ENCODE peak calls at places on chromosome 6, in ten cellular contexts. B is nephron progenitor cell, A is GM10248, Z is fibroblast of mammary gland, D is fibroblast of lung, T is AG09319, I is right lobe of liver, R is H1, O is WTC11, K is mucosa of descending colon. M is an unnamed sample.

GRCh38 chr6:38773338-38773737 is 58.2 kb downstream of the DNAH8 start:
- DNase-seq in O (peak), D (no peak), R (no peak), T (no peak), K (no peak), Z (peak), B (peak), A (peak), I (no peak), M (peak)

GRCh38 chr6:44456070-44456965 is 68.8 kb downstream of the CDC5L start:
- DNase-seq in T (peak), R (no peak), Z (peak), B (peak), A (peak), D (peak), I (no peak), O (no peak), K (peak), M (peak)

GRCh38 chr6:56764081-56764566 is 121.4 kb upstream of the DST start:
- DNase-seq in O (no peak), I (no peak), K (no peak), T (no peak), Z (peak), B (no peak), D (peak), A (peak), R (no peak), M (peak)

GRCh38 chr6:3231213-3232016 is 4.0 kb upstream of the TUBB2B start:
- DNase-seq in A (no peak), B (peak), R (no peak), I (peak), T (peak), Z (peak), K (peak), D (peak), O (peak), M (no peak)

GRCh38 chr6:22141271-22141745 is 155.5 kb downstream of the PRL start:
- DNase-seq in I (no peak), B (no peak), R (no peak), O (no peak), T (no peak), Z (no peak), A (no peak), K (no peak), D (no peak), M (no peak)

GRCh38 chr6:127198549-127198948 is 68.1 kb upstream of the RNF146 start:
- DNase-seq in A (no peak), B (no peak), I (no peak), T (no peak), D (peak), R (no peak), Z (peak), K (no peak), O (no peak), M (peak)

GRCh38 chr6:16216501-16217155 is 21.8 kb upstream of the GMPR start:
- DNase-seq in B (no peak), O (no peak), I (no peak), R (no peak), D (peak), K (no peak), T (no peak), A (no peak), Z (no peak), M (no peak)

GRCh38 chr6:70547313-70547712 is 19.4 kb upstream of the SDHAF4 start:
- DNase-seq in O (no peak), T (no peak), Z (peak), I (no peak), A (no peak), B (no peak), R (no peak), D (peak), K (no peak), M (peak)

GRCh38 chr6:137248702-137249101 is 29.5 kb upstream of the IFNGR1 start:
- DNase-seq in K (no peak), T (no peak), I (no peak), B (no peak), Z (no peak), A (no peak), O (no peak), D (no peak), R (no peak), M (no peak)

GRCh38 chr6:26141378-26141901 is 54.2 kb downstream of the HFE start:
- DNase-seq in T (no peak), D (no peak), K (no peak), A (no peak), O (no peak), B (no peak), I (no peak), R (no peak), Z (no peak), M (no peak)

GRCh38 chr6:35583893-35584688 is 71.4 kb upstream of the TULP1 start:
- DNase-seq in D (peak), K (no peak), I (no peak), T (peak), B (peak), O (peak), Z (peak), A (peak), R (peak), M (peak)

GRCh38 chr6:16700202-16700997 is 60.9 kb downstream of the ATXN1 start:
- DNase-seq in O (peak), D (no peak), A (no peak), I (no peak), R (no peak), Z (no peak), B (peak), K (no peak), T (no peak), M (no peak)

GRCh38 chr6:155309150-155309549 is 5.1 kb downstream of the TFB1M start:
- DNase-seq in O (no peak), R (no peak), A (no peak), Z (peak), I (no peak), D (peak), T (no peak), K (no peak), B (no peak), M (peak)

GRCh38 chr6:84749181-84749580 is 15.2 kb downstream of the TBX18 start:
- DNase-seq in Z (no peak), I (no peak), T (no peak), K (no peak), O (no peak), B (no peak), R (no peak), A (no peak), D (no peak), M (no peak)

GRCh38 chr6:170243791-170244291 is 47.0 kb downstream of the DLL1 start:
- DNase-seq in Z (peak), O (no peak), A (no peak), K (no peak), R (no peak), D (no peak), I (peak), B (peak), T (no peak), M (no peak)

GRCh38 chr6:3718407-3718806 is 33.1 kb downstream of the PXDC1 start:
- DNase-seq in B (no peak), Z (no peak), T (no peak), D (no peak), R (no peak), I (no peak), A (no peak), K (no peak), O (no peak), M (no peak)

GRCh38 chr6:73747293-73747692 is 51.3 kb downstream of the CD109 start:
- DNase-seq in B (no peak), D (no peak), I (no peak), O (no peak), T (peak), A (peak), K (no peak), Z (no peak), R (no peak), M (no peak)

GRCh38 chr6:13674533-13675190 is 37.0 kb downstream of the RANBP9 start:
- DNase-seq in O (no peak), A (no peak), T (no peak), Z (no peak), I (no peak), B (no peak), R (no peak), D (no peak), K (no peak), M (no peak)

GRCh38 chr6:3796396-3796795 is 44.9 kb upstream of the PXDC1 start:
- DNase-seq in T (no peak), K (no peak), A (no peak), Z (no peak), R (no peak), B (no peak), O (no peak), D (no peak), I (no peak), M (no peak)

GRCh38 chr6:38305995-38306681 is 333.6 kb downstream of the BTBD9 start:
- DNase-seq in A (peak), Z (no peak), I (no peak), K (no peak), T (no peak), R (no peak), D (no peak), O (no peak), B (no peak), M (no peak)

GRCh38 chr6:90160013-90160412 is 136.6 kb downstream of the BACH2 start:
- DNase-seq in T (no peak), D (no peak), I (no peak), R (no peak), B (no peak), A (no peak), O (no peak), K (no peak), Z (no peak), M (no peak)

GRCh38 chr6:17035257-17035757 is 66.5 kb upstream of the STMND1 start:
- DNase-seq in A (no peak), Z (no peak), I (no peak), K (no peak), T (no peak), O (no peak), B (no peak), R (no peak), D (no peak), M (no peak)

GRCh38 chr6:12148841-12149240 is 136.7 kb downstream of the HIVEP1 start:
- DNase-seq in A (no peak), Z (no peak), K (no peak), O (no peak), I (no peak), B (no peak), R (no peak), D (no peak), T (no peak), M (no peak)

GRCh38 chr6:12151433-12151820 is 138.7 kb upstream of the EDN1 start:
- DNase-seq in D (no peak), O (no peak), Z (no peak), R (no peak), B (no peak), K (no peak), I (no peak), T (no peak), A (no peak), M (no peak)

GRCh38 chr6:12149944-12150510 is 137.9 kb downstream of the HIVEP1 start:
- DNase-seq in K (no peak), I (no peak), Z (no peak), O (no peak), B (no peak), T (no peak), A (no peak), D (no peak), R (no peak), M (no peak)

GRCh38 chr6:12152023-12152960 is 137.9 kb upstream of the EDN1 start:
- DNase-seq in B (no peak), T (no peak), Z (no peak), R (no peak), D (no peak), I (no peak), A (no peak), K (no peak), O (no peak), M (no peak)

DNA sequence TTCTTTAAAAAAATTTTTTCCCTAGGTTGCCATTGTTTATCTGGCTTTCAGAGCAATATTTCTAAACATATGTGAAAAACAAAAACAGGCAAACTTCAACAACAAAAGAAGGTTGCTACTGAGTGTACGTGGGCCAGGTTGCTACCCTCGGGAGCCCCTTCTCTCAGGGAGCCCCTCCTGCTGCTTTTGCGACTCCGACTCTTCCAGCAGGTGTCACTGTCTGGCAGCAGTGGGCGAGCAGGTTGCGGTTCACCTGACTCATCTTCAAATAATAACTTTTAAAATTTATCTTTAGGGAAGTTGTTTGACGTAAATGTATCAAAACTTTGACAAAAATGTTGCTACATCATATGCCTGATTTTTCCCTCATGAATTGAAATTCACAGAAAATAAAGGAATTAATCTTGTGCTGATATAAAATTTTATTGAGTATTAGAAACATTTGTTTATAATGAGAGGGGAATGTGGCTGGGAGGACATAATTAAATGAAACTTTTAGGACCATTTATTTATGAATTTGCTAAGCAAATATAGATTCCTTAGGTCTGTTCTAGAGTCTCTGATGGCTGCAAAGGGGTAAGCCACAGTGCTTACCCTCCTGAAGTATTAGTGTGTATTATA is 138.8 kb downstream of the HIVEP1 start:
- DNase-seq in I (no peak), T (no peak), R (no peak), O (peak), D (no peak), Z (no peak), K (peak), A (no peak), B (peak), M (peak)
- TF ChIP-seq CTCF in I (peak), T (peak), R (peak), O (no peak), D (peak), Z (peak), K (peak), A (no peak), B (peak), M (peak)

GRCh38 chr6:165047952-165048351 is 261.5 kb downstream of the C6orf118 start:
- DNase-seq in I (no peak), A (no peak), T (no peak), K (no peak), B (no peak), D (no peak), R (no peak), Z (no peak), O (no peak), M (no peak)

GRCh38 chr6:165045631-165046030 is 263.8 kb downstream of the C6orf118 start:
- DNase-seq in A (no peak), T (no peak), Z (no peak), R (no peak), O (no peak), D (no peak), I (no peak), B (no peak), K (no peak), M (no peak)

GRCh38 chr6:165042912-165043311 is 266.5 kb downstream of the C6orf118 start:
- DNase-seq in I (no peak), D (no peak), Z (no peak), K (no peak), R (no peak), O (peak), T (no peak), A (no peak), B (no peak), M (no peak)
- TF ChIP-seq CTCF in I (no peak), D (no peak), Z (no peak), K (no peak), R (peak), O (no peak), T (no peak), A (no peak), B (no peak), M (no peak)

DNA sequence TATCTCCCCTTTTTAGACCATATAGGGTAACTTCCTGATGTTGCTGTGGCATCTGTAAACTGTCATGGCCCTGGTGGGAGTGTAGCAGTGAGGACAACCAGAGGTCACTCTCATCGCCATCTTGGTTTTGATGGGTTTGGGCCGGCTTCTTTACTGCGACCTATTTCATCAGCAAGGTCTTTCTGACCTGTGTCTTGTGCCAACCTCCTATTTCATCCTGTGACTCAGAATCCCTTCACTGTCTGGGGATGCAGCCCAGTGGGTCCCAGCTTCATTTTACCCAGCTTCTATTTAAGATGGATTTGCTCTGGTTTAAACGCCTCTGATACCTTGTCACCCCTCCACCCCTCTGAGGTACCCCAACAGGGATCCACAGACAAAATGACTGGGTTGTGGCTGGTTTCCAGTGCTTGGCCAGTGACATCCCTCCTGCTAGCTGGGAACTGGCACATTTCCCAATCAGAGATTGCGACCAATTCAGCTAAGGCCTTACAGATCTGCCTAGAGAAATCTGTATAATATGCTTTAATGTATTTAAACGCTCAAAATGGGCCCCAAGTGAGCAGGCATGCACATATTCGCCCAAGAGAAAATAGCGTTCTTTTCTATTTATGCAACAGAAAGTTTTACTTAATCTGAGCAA is 315.6 kb upstream of the QKI start:
- DNase-seq in D (peak), A (no peak), O (no peak), K (no peak), I (no peak), B (no peak), T (no peak), Z (peak), R (no peak), M (no peak)
- TF ChIP-seq CTCF in D (no peak), A (no peak), O (no peak), K (no peak), I (no peak), B (no peak), T (no peak), Z (no peak), R (no peak), M (no peak)

GRCh38 chr6:52577778-52578473 is 1.1 kb upstream of the TRAM2 start:
- DNase-seq in I (no peak), Z (no peak), B (no peak), A (no peak), R (no peak), D (no peak), O (no peak), T (no peak), K (no peak), M (no peak)

GRCh38 chr6:52575490-52575868 is 1.4 kb downstream of the TRAM2 start:
- DNase-seq in K (no peak), T (no peak), D (peak), O (no peak), A (no peak), B (no peak), I (no peak), Z (no peak), R (no peak), M (no peak)

GRCh38 chr6:52576392-52577021 is 353 bp downstream of the TRAM2 start:
- DNase-seq in K (peak), T (no peak), A (peak), Z (peak), D (peak), R (no peak), I (no peak), O (peak), B (no peak), M (peak)

GRCh38 chr6:52576054-52576391 is 837 bp downstream of the TRAM2 start:
- DNase-seq in A (no peak), K (no peak), O (no peak), B (no peak), D (no peak), I (no peak), T (no peak), Z (no peak), R (no peak), M (no peak)

DNA sequence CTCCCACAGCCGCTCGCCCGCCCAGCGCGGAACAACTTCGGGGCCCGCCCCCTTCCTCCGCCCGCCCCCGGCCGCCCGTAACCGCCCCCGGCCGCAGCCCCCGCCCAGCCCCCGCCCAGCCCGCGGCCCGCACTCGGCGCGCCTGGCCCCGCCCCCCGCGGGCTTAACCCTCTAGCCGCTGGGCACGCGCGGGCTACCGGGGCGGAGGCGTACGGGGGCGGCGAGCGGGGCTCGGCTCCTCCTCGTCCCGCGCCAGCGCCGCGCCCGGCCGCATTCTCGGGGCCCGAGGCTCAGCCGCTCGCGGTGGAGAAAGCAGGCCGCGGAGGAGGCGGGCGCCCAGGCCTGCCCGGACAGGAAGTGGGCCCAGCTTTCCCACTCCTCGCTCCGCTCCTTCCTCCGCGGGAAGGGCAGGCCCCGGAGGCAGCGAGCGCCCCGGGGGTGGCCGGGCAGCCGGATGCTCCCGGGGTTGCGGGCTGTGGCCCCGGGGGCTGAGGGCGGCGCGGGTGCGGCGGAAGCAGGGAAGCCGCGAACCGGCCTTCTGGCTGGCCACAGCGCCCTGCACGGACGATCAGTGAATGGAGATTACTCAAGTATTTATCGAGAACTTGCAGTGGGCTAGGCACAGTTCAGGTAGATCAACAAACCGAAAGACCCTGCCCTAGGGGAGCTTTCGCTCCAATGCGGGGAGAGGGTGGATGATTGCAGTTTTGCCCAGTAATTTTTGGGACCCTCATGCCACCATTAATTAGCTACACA is at the start of gene TRAM2:
- DNase-seq in A (peak), O (peak), I (peak), K (peak), B (peak), R (no peak), Z (peak), T (peak), D (peak), M (peak)
- TF ChIP-seq CTCF in A (no peak), O (no peak), I (peak), K (no peak), B (no peak), R (no peak), Z (no peak), T (no peak), D (peak), M (peak)

DNA sequence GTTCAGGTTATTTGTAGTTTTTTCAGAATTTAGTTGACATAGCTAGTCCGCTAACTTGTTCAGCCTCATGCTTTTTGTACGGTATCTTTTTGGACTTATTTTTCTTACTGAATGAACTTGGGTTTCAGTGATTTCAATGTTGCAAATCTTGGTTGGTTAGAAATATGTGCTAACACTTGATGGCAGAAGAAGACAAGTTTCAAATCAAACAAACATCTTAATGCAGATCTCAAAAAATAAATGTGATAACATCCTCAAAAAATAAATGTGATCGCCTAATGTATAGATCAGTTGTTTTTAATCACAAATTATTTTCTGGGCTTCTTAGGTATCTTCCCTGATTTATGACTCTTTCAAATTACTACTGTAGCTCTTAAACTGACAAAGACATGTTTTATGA is 70.6 kb downstream of the AKAP7 start:
- DNase-seq in I (no peak), Z (no peak), D (no peak), A (no peak), B (no peak), O (no peak), K (no peak), T (no peak), R (no peak), M (no peak)
- TF ChIP-seq CTCF in I (no peak), Z (no peak), D (peak), A (no peak), B (no peak), O (no peak), K (no peak), T (no peak), R (no peak), M (no peak)

GRCh38 chr6:129500958-129501381 is 209.0 kb downstream of the ARHGAP18 start:
- DNase-seq in I (no peak), K (no peak), D (no peak), A (no peak), R (no peak), B (no peak), O (no peak), T (no peak), Z (peak), M (peak)
- TF ChIP-seq CTCF in I (peak), K (no peak), D (peak), A (no peak), R (peak), B (peak), O (no peak), T (peak), Z (peak), M (peak)